ENCODE peak calls at places on chromosomes 1 and 21, in nine cellular contexts. One of them, this sample, is unnamed.
A peak's percentile ranks its signal among the peaks of the same experiment; 100 is the strongest.

GRCh38 chr21:24939288-24939687 is 668.0 kb downstream of the MRPL39 start:
- DNase-seq in AG04450: no peak
- DNase-seq in ascending aorta: no peak
- DNase-seq in A549: no peak
- DNase-seq in MM.1S: no peak
- DNase-seq in lower lobe of right lung: no peak
- DNase-seq in H7: no peak
- DNase-seq in heart right ventricle: no peak
- DNase-seq in IMR-90: no peak
- DNase-seq in this sample: no peak

GRCh38 chr1:48610628-48611542 is 138.9 kb upstream of the SPATA6 start:
- DNase-seq in MM.1S: no peak
- DNase-seq in A549: no peak
- DNase-seq in IMR-90: no peak
- DNase-seq in lower lobe of right lung: peak; percentile 58
- DNase-seq in AG04450: no peak
- DNase-seq in H7: no peak
- DNase-seq in ascending aorta: no peak
- DNase-seq in heart right ventricle: peak; percentile 57
- DNase-seq in this sample: no peak

GRCh38 chr1:46202975-46203737 is at the start of gene LURAP1:
- DNase-seq in A549: no peak
- DNase-seq in AG04450: no peak
- DNase-seq in IMR-90: peak; percentile 72
- DNase-seq in ascending aorta: peak; percentile 80
- DNase-seq in H7: peak; percentile 88
- DNase-seq in heart right ventricle: peak; percentile 71
- DNase-seq in lower lobe of right lung: peak; percentile 69
- DNase-seq in MM.1S: no peak
- DNase-seq in this sample: peak; percentile 56

GRCh38 chr21:42798106-42798505 is 81.2 kb downstream of the WDR4 start:
- DNase-seq in MM.1S: no peak
- DNase-seq in lower lobe of right lung: no peak
- DNase-seq in ascending aorta: no peak
- DNase-seq in H7: no peak
- DNase-seq in heart right ventricle: no peak
- DNase-seq in AG04450: no peak
- DNase-seq in A549: no peak
- DNase-seq in IMR-90: no peak
- DNase-seq in this sample: no peak

GRCh38 chr1:174142836-174143235 is 16.5 kb upstream of the RABGAP1L start:
- DNase-seq in H7: no peak
- DNase-seq in heart right ventricle: no peak
- DNase-seq in ascending aorta: no peak
- DNase-seq in A549: no peak
- DNase-seq in MM.1S: no peak
- DNase-seq in IMR-90: no peak
- DNase-seq in AG04450: no peak
- DNase-seq in lower lobe of right lung: no peak
- DNase-seq in this sample: no peak

GRCh38 chr1:115922806-115923205 is 53.5 kb upstream of the SLC22A15 start:
- DNase-seq in heart right ventricle: no peak
- DNase-seq in H7: no peak
- DNase-seq in A549: no peak
- DNase-seq in MM.1S: no peak
- DNase-seq in ascending aorta: no peak
- DNase-seq in IMR-90: no peak
- DNase-seq in lower lobe of right lung: no peak
- DNase-seq in AG04450: no peak
- DNase-seq in this sample: no peak

GRCh38 chr1:36450270-36450918 is at the start of gene OSCP1:
- DNase-seq in H7: peak; percentile 100
- DNase-seq in lower lobe of right lung: peak; percentile 96
- DNase-seq in IMR-90: peak; percentile 95
- DNase-seq in A549: peak; percentile 94
- DNase-seq in MM.1S: peak; percentile 94
- DNase-seq in heart right ventricle: peak; percentile 95
- DNase-seq in ascending aorta: peak; percentile 97
- DNase-seq in AG04450: peak; percentile 87
- DNase-seq in this sample: peak; percentile 97

GRCh38 chr1:228076796-228077430 is 5.6 kb upstream of the ARF1 start:
- DNase-seq in ascending aorta: peak; percentile 58
- DNase-seq in AG04450: no peak
- DNase-seq in lower lobe of right lung: peak; percentile 38
- DNase-seq in A549: no peak
- DNase-seq in IMR-90: no peak
- DNase-seq in heart right ventricle: no peak
- DNase-seq in H7: no peak
- DNase-seq in MM.1S: no peak
- DNase-seq in this sample: no peak

GRCh38 chr21:16320110-16320509 is 590.3 kb downstream of the USP25 start:
- DNase-seq in ascending aorta: no peak
- DNase-seq in MM.1S: no peak
- DNase-seq in lower lobe of right lung: no peak
- DNase-seq in heart right ventricle: no peak
- DNase-seq in A549: no peak
- DNase-seq in H7: no peak
- DNase-seq in IMR-90: no peak
- DNase-seq in AG04450: no peak
- DNase-seq in this sample: no peak

GRCh38 chr1:168623003-168623828 is 46.8 kb downstream of the XCL1 start:
- DNase-seq in IMR-90: peak; percentile 30
- DNase-seq in H7: no peak
- DNase-seq in lower lobe of right lung: no peak
- DNase-seq in heart right ventricle: no peak
- DNase-seq in ascending aorta: no peak
- DNase-seq in A549: peak; percentile 85
- DNase-seq in AG04450: no peak
- DNase-seq in MM.1S: no peak
- DNase-seq in this sample: peak; percentile 60

DNA sequence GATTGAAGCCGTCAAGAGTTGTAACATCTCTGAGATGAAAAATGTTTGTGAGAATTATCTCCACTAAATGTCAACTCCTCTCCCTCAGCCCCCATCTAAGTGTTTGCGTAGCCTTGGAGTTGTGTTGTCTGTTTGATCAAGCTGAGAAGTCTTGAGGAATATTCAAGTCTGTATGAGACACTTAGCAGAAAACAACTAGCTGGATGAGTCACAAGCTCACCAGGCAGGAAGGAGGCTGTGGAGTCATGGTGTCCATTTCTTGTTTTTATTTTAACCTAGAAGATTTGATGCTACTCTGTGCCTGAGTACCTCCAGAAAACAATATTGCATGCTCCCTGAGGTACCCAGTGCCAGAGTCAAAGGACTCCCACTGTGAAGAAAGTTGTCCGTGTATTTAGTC is 211.6 kb upstream of the PLXNA2 start:
- DNase-seq in A549: no peak
- DNase-seq in IMR-90: no peak
- DNase-seq in MM.1S: no peak
- DNase-seq in lower lobe of right lung: no peak
- DNase-seq in H7: no peak
- DNase-seq in AG04450: no peak
- DNase-seq in heart right ventricle: no peak
- DNase-seq in ascending aorta: no peak
- DNase-seq in this sample: no peak
- H3K4me3 ChIP-seq in A549: no peak overlapping the region
- H3K4me3 ChIP-seq in IMR-90: no peak overlapping the region
- H3K4me3 ChIP-seq in MM.1S: no peak overlapping the region
- H3K4me3 ChIP-seq in lower lobe of right lung: no peak overlapping the region
- H3K4me3 ChIP-seq in H7: no peak overlapping the region
- H3K4me3 ChIP-seq in AG04450: no peak overlapping the region
- H3K4me3 ChIP-seq in heart right ventricle: no peak overlapping the region
- H3K4me3 ChIP-seq in ascending aorta: no peak overlapping the region
- H3K4me3 ChIP-seq in this sample: no peak overlapping the region

GRCh38 chr1:99490031-99490430 is 155.9 kb upstream of the PALMD start:
- DNase-seq in heart right ventricle: no peak
- DNase-seq in H7: no peak
- DNase-seq in ascending aorta: no peak
- DNase-seq in A549: no peak
- DNase-seq in MM.1S: no peak
- DNase-seq in AG04450: no peak
- DNase-seq in lower lobe of right lung: no peak
- DNase-seq in IMR-90: no peak
- DNase-seq in this sample: peak; percentile 12
- H3K4me3 ChIP-seq in heart right ventricle: no peak overlapping the region
- H3K4me3 ChIP-seq in H7: no peak overlapping the region
- H3K4me3 ChIP-seq in ascending aorta: no peak overlapping the region
- H3K4me3 ChIP-seq in A549: no peak overlapping the region
- H3K4me3 ChIP-seq in MM.1S: no peak overlapping the region
- H3K4me3 ChIP-seq in AG04450: no peak overlapping the region
- H3K4me3 ChIP-seq in lower lobe of right lung: no peak overlapping the region
- H3K4me3 ChIP-seq in IMR-90: no peak overlapping the region
- H3K4me3 ChIP-seq in this sample: no peak overlapping the region

GRCh38 chr1:119084651-119085262 is 55.7 kb downstream of the WARS2 start:
- DNase-seq in ascending aorta: no peak
- DNase-seq in AG04450: no peak
- DNase-seq in lower lobe of right lung: no peak
- DNase-seq in heart right ventricle: no peak
- DNase-seq in A549: no peak
- DNase-seq in MM.1S: no peak
- DNase-seq in H7: no peak
- DNase-seq in IMR-90: no peak
- DNase-seq in this sample: no peak
- H3K4me3 ChIP-seq in ascending aorta: peak overlapping the region; percentile 35
- H3K4me3 ChIP-seq in AG04450: no peak overlapping the region
- H3K4me3 ChIP-seq in lower lobe of right lung: no peak overlapping the region
- H3K4me3 ChIP-seq in heart right ventricle: peak overlapping the region; percentile 11
- H3K4me3 ChIP-seq in A549: no peak overlapping the region
- H3K4me3 ChIP-seq in MM.1S: no peak overlapping the region
- H3K4me3 ChIP-seq in H7: no peak overlapping the region
- H3K4me3 ChIP-seq in IMR-90: no peak overlapping the region
- H3K4me3 ChIP-seq in this sample: no peak overlapping the region

GRCh38 chr1:205826975-205827374 is 14.0 kb upstream of the SLC41A1 start:
- DNase-seq in AG04450: no peak
- DNase-seq in ascending aorta: no peak
- DNase-seq in A549: no peak
- DNase-seq in heart right ventricle: no peak
- DNase-seq in lower lobe of right lung: no peak
- DNase-seq in IMR-90: no peak
- DNase-seq in H7: no peak
- DNase-seq in MM.1S: no peak
- DNase-seq in this sample: no peak
- H3K4me3 ChIP-seq in AG04450: no peak overlapping the region
- H3K4me3 ChIP-seq in ascending aorta: no peak overlapping the region
- H3K4me3 ChIP-seq in A549: no peak overlapping the region
- H3K4me3 ChIP-seq in heart right ventricle: no peak overlapping the region
- H3K4me3 ChIP-seq in lower lobe of right lung: no peak overlapping the region
- H3K4me3 ChIP-seq in IMR-90: no peak overlapping the region
- H3K4me3 ChIP-seq in H7: no peak overlapping the region
- H3K4me3 ChIP-seq in MM.1S: no peak overlapping the region
- H3K4me3 ChIP-seq in this sample: no peak overlapping the region

DNA sequence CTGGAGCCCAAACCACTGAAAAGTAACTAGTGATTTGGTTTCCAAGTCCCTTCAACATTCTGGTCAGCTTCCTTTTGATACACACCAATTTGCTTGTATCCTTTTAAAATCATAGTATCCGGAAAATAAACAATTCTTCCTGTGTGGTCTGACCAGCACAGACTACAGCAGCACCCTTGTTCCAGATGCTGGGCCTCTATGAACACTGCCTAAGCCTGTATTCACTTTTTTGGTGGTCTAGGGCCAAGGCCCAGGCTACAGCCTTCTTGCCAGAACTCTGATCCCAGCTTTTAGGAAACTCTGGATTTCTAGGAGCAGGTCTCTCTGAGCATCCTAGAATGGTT is 804 bp upstream of the DDAH1 start:
- DNase-seq in IMR-90: peak; percentile 66
- DNase-seq in lower lobe of right lung: no peak
- DNase-seq in MM.1S: no peak
- DNase-seq in ascending aorta: no peak
- DNase-seq in heart right ventricle: no peak
- DNase-seq in A549: no peak
- DNase-seq in AG04450: no peak
- DNase-seq in H7: no peak
- DNase-seq in this sample: peak; percentile 57
- H3K4me3 ChIP-seq in IMR-90: peak overlapping the region; percentile 95
- H3K4me3 ChIP-seq in lower lobe of right lung: peak overlapping the region; percentile 68
- H3K4me3 ChIP-seq in MM.1S: peak overlapping the region; percentile 67
- H3K4me3 ChIP-seq in ascending aorta: peak overlapping the region; percentile 86
- H3K4me3 ChIP-seq in heart right ventricle: no peak overlapping the region
- H3K4me3 ChIP-seq in A549: peak overlapping the region; percentile 70
- H3K4me3 ChIP-seq in AG04450: peak overlapping the region; percentile 82
- H3K4me3 ChIP-seq in H7: no peak overlapping the region
- H3K4me3 ChIP-seq in this sample: peak overlapping the region; percentile 83

GRCh38 chr1:24699628-24700027 is 45.6 kb upstream of the CLIC4 start:
- DNase-seq in IMR-90: peak; percentile 54
- DNase-seq in A549: no peak
- DNase-seq in heart right ventricle: no peak
- DNase-seq in MM.1S: no peak
- DNase-seq in ascending aorta: no peak
- DNase-seq in H7: peak; percentile 23
- DNase-seq in lower lobe of right lung: no peak
- DNase-seq in AG04450: no peak
- DNase-seq in this sample: no peak
- H3K4me3 ChIP-seq in IMR-90: no peak overlapping the region
- H3K4me3 ChIP-seq in A549: no peak overlapping the region
- H3K4me3 ChIP-seq in heart right ventricle: no peak overlapping the region
- H3K4me3 ChIP-seq in MM.1S: no peak overlapping the region
- H3K4me3 ChIP-seq in ascending aorta: no peak overlapping the region
- H3K4me3 ChIP-seq in H7: no peak overlapping the region
- H3K4me3 ChIP-seq in lower lobe of right lung: no peak overlapping the region
- H3K4me3 ChIP-seq in AG04450: no peak overlapping the region
- H3K4me3 ChIP-seq in this sample: no peak overlapping the region

DNA sequence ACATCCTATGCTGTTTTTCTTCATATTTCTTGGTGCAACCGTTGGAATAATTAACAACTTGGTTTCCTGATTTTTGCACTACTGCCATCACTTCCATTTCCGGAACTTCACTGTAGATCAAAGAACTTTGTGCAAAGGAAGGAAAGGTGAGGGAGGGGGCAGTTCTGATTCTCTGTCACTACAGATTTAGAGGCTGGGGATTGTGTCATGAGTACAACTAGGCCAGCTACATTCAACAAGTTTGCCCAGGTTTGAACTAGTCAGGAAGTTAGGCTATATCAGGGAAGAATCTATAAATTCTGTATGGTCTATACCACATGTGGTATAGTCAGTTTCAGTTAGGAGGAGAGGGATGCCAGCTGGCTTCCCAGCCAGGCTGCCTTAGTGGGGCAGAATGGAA is 84.2 kb downstream of the RGL1 start:
- DNase-seq in A549: no peak
- DNase-seq in AG04450: no peak
- DNase-seq in IMR-90: no peak
- DNase-seq in ascending aorta: no peak
- DNase-seq in heart right ventricle: no peak
- DNase-seq in lower lobe of right lung: no peak
- DNase-seq in H7: no peak
- DNase-seq in MM.1S: peak; percentile 5
- DNase-seq in this sample: no peak
- H3K4me3 ChIP-seq in A549: no peak overlapping the region
- H3K4me3 ChIP-seq in AG04450: no peak overlapping the region
- H3K4me3 ChIP-seq in IMR-90: no peak overlapping the region
- H3K4me3 ChIP-seq in ascending aorta: no peak overlapping the region
- H3K4me3 ChIP-seq in heart right ventricle: no peak overlapping the region
- H3K4me3 ChIP-seq in lower lobe of right lung: no peak overlapping the region
- H3K4me3 ChIP-seq in H7: no peak overlapping the region
- H3K4me3 ChIP-seq in MM.1S: no peak overlapping the region
- H3K4me3 ChIP-seq in this sample: no peak overlapping the region

DNA sequence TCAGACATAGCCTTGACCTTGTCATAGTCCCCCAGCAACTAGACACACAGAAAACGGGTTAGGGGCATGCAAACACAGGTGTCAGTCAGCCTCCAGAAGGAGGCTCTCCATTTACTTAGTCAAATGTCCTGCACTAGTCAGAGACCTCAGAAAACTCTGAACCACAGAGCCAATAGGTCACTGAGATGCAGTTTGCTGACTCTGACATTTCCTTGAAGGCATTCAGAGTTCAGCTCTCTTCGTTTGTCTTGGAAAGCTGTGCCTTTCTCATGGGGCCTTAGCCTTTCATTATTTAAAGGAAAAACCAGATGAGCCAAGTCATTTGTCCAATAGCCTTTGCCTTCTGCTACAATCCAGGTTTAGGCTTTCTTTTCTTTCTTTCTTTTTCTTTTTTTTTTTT is 3.5 kb downstream of the OLFML2B start:
- DNase-seq in heart right ventricle: no peak
- DNase-seq in AG04450: no peak
- DNase-seq in IMR-90: no peak
- DNase-seq in lower lobe of right lung: no peak
- DNase-seq in H7: no peak
- DNase-seq in A549: no peak
- DNase-seq in MM.1S: peak; percentile 40
- DNase-seq in ascending aorta: no peak
- DNase-seq in this sample: no peak
- H3K4me3 ChIP-seq in heart right ventricle: no peak overlapping the region
- H3K4me3 ChIP-seq in AG04450: no peak overlapping the region
- H3K4me3 ChIP-seq in IMR-90: no peak overlapping the region
- H3K4me3 ChIP-seq in lower lobe of right lung: no peak overlapping the region
- H3K4me3 ChIP-seq in H7: no peak overlapping the region
- H3K4me3 ChIP-seq in A549: no peak overlapping the region
- H3K4me3 ChIP-seq in MM.1S: no peak overlapping the region
- H3K4me3 ChIP-seq in ascending aorta: no peak overlapping the region
- H3K4me3 ChIP-seq in this sample: no peak overlapping the region

This sample was measured in fibroblast of villous mesenchyme.